ENCODE peak calls at places on chromosomes 4 and X, in six cellular contexts. One of them, this sample, is unnamed.

GRCh38 chr4:114464873-114465272 is 133.7 kb upstream of the UGT8 start:
- DNase-seq in astrocyte: peak; percentile 6
- DNase-seq in lower lobe of right lung: no peak
- DNase-seq in mammary epithelial cell: no peak
- DNase-seq in HCT116: no peak
- DNase-seq in hepatocyte: peak; percentile 15
- DNase-seq in this sample: no peak

GRCh38 chrX:41858161-41858775 is 65.1 kb downstream of the CASK start:
- DNase-seq in astrocyte: no peak
- DNase-seq in lower lobe of right lung: no peak
- DNase-seq in mammary epithelial cell: no peak
- DNase-seq in HCT116: no peak
- DNase-seq in hepatocyte: no peak
- DNase-seq in this sample: no peak

GRCh38 chr4:165677081-165677480 is 196.0 kb upstream of the TLL1 start:
- DNase-seq in astrocyte: no peak
- DNase-seq in lower lobe of right lung: no peak
- DNase-seq in mammary epithelial cell: no peak
- DNase-seq in HCT116: no peak
- DNase-seq in hepatocyte: no peak
- DNase-seq in this sample: no peak

GRCh38 chr4:184473265-184473514 is 1.2 kb downstream of the IRF2 start:
- DNase-seq in astrocyte: no peak
- DNase-seq in lower lobe of right lung: no peak
- DNase-seq in mammary epithelial cell: no peak
- DNase-seq in HCT116: no peak
- DNase-seq in hepatocyte: no peak
- DNase-seq in this sample: no peak

GRCh38 chr4:107645604-107646003 is 74.4 kb downstream of the PAPSS1 start:
- DNase-seq in astrocyte: no peak
- DNase-seq in lower lobe of right lung: no peak
- DNase-seq in mammary epithelial cell: no peak
- DNase-seq in HCT116: no peak
- DNase-seq in hepatocyte: no peak
- DNase-seq in this sample: no peak

GRCh38 chrX:23331701-23332100 is 2.9 kb upstream of the PTCHD1 start:
- DNase-seq in astrocyte: no peak
- DNase-seq in lower lobe of right lung: no peak
- DNase-seq in mammary epithelial cell: no peak
- DNase-seq in HCT116: no peak
- DNase-seq in hepatocyte: peak; percentile 6
- DNase-seq in this sample: no peak

GRCh38 chr4:57119054-57119651 is 9.0 kb upstream of the IGFBP7 start:
- DNase-seq in astrocyte: peak; percentile 97
- DNase-seq in lower lobe of right lung: no peak
- DNase-seq in mammary epithelial cell: peak; percentile 83
- DNase-seq in HCT116: no peak
- DNase-seq in hepatocyte: peak; percentile 53
- DNase-seq in this sample: no peak

GRCh38 chr4:121140712-121141111 is 23.4 kb downstream of the TNIP3 start:
- DNase-seq in astrocyte: peak; percentile 95
- DNase-seq in lower lobe of right lung: no peak
- DNase-seq in mammary epithelial cell: no peak
- DNase-seq in HCT116: no peak
- DNase-seq in hepatocyte: no peak
- DNase-seq in this sample: no peak

GRCh38 chr4:146175541-146176453 is at the start of gene LSM6:
- DNase-seq in astrocyte: peak; percentile 79
- DNase-seq in lower lobe of right lung: peak; percentile 91
- DNase-seq in mammary epithelial cell: peak; percentile 83
- DNase-seq in HCT116: peak; percentile 67
- DNase-seq in hepatocyte: peak; percentile 90
- DNase-seq in this sample: peak; percentile 94

GRCh38 chr4:108626056-108626455 is 5.7 kb downstream of the RPL34 start:
- DNase-seq in astrocyte: no peak
- DNase-seq in lower lobe of right lung: no peak
- DNase-seq in mammary epithelial cell: no peak
- DNase-seq in HCT116: no peak
- DNase-seq in hepatocyte: no peak
- DNase-seq in this sample: no peak

GRCh38 chrX:81377329-81377728 is 175.4 kb downstream of the SH3BGRL start:
- DNase-seq in astrocyte: peak; percentile 2
- DNase-seq in lower lobe of right lung: no peak
- DNase-seq in mammary epithelial cell: peak; percentile 8
- DNase-seq in HCT116: no peak
- DNase-seq in hepatocyte: peak; percentile 16
- DNase-seq in this sample: no peak

GRCh38 chr4:181970356-181970755 is 272.8 kb upstream of the TENM3 start:
- DNase-seq in astrocyte: peak; percentile 81
- DNase-seq in lower lobe of right lung: no peak
- DNase-seq in mammary epithelial cell: no peak
- DNase-seq in HCT116: no peak
- DNase-seq in hepatocyte: no peak
- DNase-seq in this sample: no peak

GRCh38 chr4:169385356-169385755 is 114.6 kb upstream of the SH3RF1 start:
- DNase-seq in astrocyte: peak; percentile 49
- DNase-seq in lower lobe of right lung: no peak
- DNase-seq in mammary epithelial cell: no peak
- DNase-seq in HCT116: no peak
- DNase-seq in hepatocyte: no peak
- DNase-seq in this sample: no peak

GRCh38 chrX:21989415-21989814 is 42.7 kb upstream of the PHEX start:
- DNase-seq in astrocyte: no peak
- DNase-seq in lower lobe of right lung: no peak
- DNase-seq in mammary epithelial cell: no peak
- DNase-seq in HCT116: no peak
- DNase-seq in hepatocyte: no peak
- DNase-seq in this sample: no peak

GRCh38 chrX:21991504-21991903 is 40.6 kb upstream of the PHEX start:
- DNase-seq in astrocyte: no peak
- DNase-seq in lower lobe of right lung: no peak
- DNase-seq in mammary epithelial cell: no peak
- DNase-seq in HCT116: no peak
- DNase-seq in hepatocyte: no peak
- DNase-seq in this sample: no peak

GRCh38 chrX:21996872-21997271 is 35.3 kb upstream of the PHEX start:
- DNase-seq in astrocyte: peak; percentile 38
- DNase-seq in lower lobe of right lung: no peak
- DNase-seq in mammary epithelial cell: peak; percentile 29
- DNase-seq in HCT116: no peak
- DNase-seq in hepatocyte: no peak
- DNase-seq in this sample: no peak

GRCh38 chrX:21990812-21991211 is 41.3 kb upstream of the PHEX start:
- DNase-seq in astrocyte: no peak
- DNase-seq in lower lobe of right lung: no peak
- DNase-seq in mammary epithelial cell: no peak
- DNase-seq in HCT116: no peak
- DNase-seq in hepatocyte: no peak
- DNase-seq in this sample: no peak

GRCh38 chrX:21993265-21993664 is 38.9 kb upstream of the PHEX start:
- DNase-seq in astrocyte: no peak
- DNase-seq in lower lobe of right lung: peak; percentile 60
- DNase-seq in mammary epithelial cell: no peak
- DNase-seq in HCT116: no peak
- DNase-seq in hepatocyte: no peak
- DNase-seq in this sample: no peak
- H3K36me3 ChIP-seq in astrocyte: peaks cover 15% of the 10 kb centered on the region
- H3K36me3 ChIP-seq in lower lobe of right lung: no peaks in the 10 kb centered on the region
- H3K36me3 ChIP-seq in mammary epithelial cell: peaks cover 2% of the 10 kb centered on the region
- H3K36me3 ChIP-seq in HCT116: no peaks in the 10 kb centered on the region
- H3K36me3 ChIP-seq in hepatocyte: no peaks in the 10 kb centered on the region
- H3K36me3 ChIP-seq in this sample: peaks cover 3% of the 10 kb centered on the region

GRCh38 chr4:6605114-6605513 is 30.1 kb downstream of the MAN2B2 start:
- DNase-seq in astrocyte: no peak
- DNase-seq in lower lobe of right lung: no peak
- DNase-seq in mammary epithelial cell: no peak
- DNase-seq in HCT116: no peak
- DNase-seq in hepatocyte: no peak
- DNase-seq in this sample: no peak
- H3K36me3 ChIP-seq in astrocyte: no peaks in the 10 kb centered on the region
- H3K36me3 ChIP-seq in lower lobe of right lung: peaks cover 79% of the 10 kb centered on the region
- H3K36me3 ChIP-seq in mammary epithelial cell: peaks cover 2% of the 10 kb centered on the region
- H3K36me3 ChIP-seq in HCT116: no peaks in the 10 kb centered on the region
- H3K36me3 ChIP-seq in hepatocyte: no peaks in the 10 kb centered on the region
- H3K36me3 ChIP-seq in this sample: peaks cover 10% of the 10 kb centered on the region

GRCh38 chrX:34863906-34864305 is 78.7 kb upstream of the FAM47B start:
- DNase-seq in astrocyte: no peak
- DNase-seq in lower lobe of right lung: no peak
- DNase-seq in mammary epithelial cell: no peak
- DNase-seq in HCT116: no peak
- DNase-seq in hepatocyte: no peak
- DNase-seq in this sample: no peak
- H3K36me3 ChIP-seq in astrocyte: no peaks in the 10 kb centered on the region
- H3K36me3 ChIP-seq in lower lobe of right lung: no peaks in the 10 kb centered on the region
- H3K36me3 ChIP-seq in mammary epithelial cell: no peaks in the 10 kb centered on the region
- H3K36me3 ChIP-seq in HCT116: no peaks in the 10 kb centered on the region
- H3K36me3 ChIP-seq in hepatocyte: no peaks in the 10 kb centered on the region
- H3K36me3 ChIP-seq in this sample: no peaks in the 10 kb centered on the region

DNA sequence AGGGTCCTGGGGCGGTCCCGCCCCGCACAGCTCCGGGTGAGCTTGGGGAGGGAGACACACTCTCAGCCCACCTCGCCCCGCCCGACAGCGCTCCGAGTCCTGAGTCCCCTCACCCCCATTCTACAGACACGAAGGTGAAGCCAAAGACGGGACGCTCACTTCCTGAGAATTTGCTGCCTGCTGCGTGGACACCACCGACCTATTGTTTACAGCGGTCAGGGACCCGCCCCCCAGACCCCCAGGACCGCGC is 796 bp upstream of the ZNF141 start:
- DNase-seq in astrocyte: no peak
- DNase-seq in lower lobe of right lung: no peak
- DNase-seq in mammary epithelial cell: no peak
- DNase-seq in HCT116: no peak
- DNase-seq in hepatocyte: peak; percentile 34
- DNase-seq in this sample: no peak
- H3K36me3 ChIP-seq in astrocyte: no peaks in the 10 kb centered on the region
- H3K36me3 ChIP-seq in lower lobe of right lung: no peaks in the 10 kb centered on the region
- H3K36me3 ChIP-seq in mammary epithelial cell: no peaks in the 10 kb centered on the region
- H3K36me3 ChIP-seq in HCT116: no peaks in the 10 kb centered on the region
- H3K36me3 ChIP-seq in hepatocyte: no peaks in the 10 kb centered on the region
- H3K36me3 ChIP-seq in this sample: peaks cover 30% of the 10 kb centered on the region

GRCh38 chr4:61923179-61923578 is 723.1 kb downstream of the ADGRL3 start:
- DNase-seq in astrocyte: peak; percentile 2
- DNase-seq in lower lobe of right lung: no peak
- DNase-seq in mammary epithelial cell: no peak
- DNase-seq in HCT116: no peak
- DNase-seq in hepatocyte: no peak
- DNase-seq in this sample: no peak
- H3K36me3 ChIP-seq in astrocyte: no peaks in the 10 kb centered on the region
- H3K36me3 ChIP-seq in lower lobe of right lung: no peaks in the 10 kb centered on the region
- H3K36me3 ChIP-seq in mammary epithelial cell: no peaks in the 10 kb centered on the region
- H3K36me3 ChIP-seq in HCT116: no peaks in the 10 kb centered on the region
- H3K36me3 ChIP-seq in hepatocyte: no peaks in the 10 kb centered on the region
- H3K36me3 ChIP-seq in this sample: no peaks in the 10 kb centered on the region